ENCODE peak calls at places on chromosomes 4 and X, in four cellular contexts. M is cerebellum, S is MCF 10A, G is T-helper 1 cell. X is an unnamed sample.

GRCh38 chr4:182126567-182126966 is 116.6 kb upstream of the TENM3 start:
- DNase-seq in G (no peak), M (no peak), S (no peak), X (no peak)

GRCh38 chrX:97672138-97672537 is 788.4 kb downstream of the RPA4 start:
- DNase-seq in M (no peak), S (no peak), G (no peak), X (peak; percentile 89)

GRCh38 chr4:55906999-55907398 is 41.7 kb upstream of the CEP135 start:
- DNase-seq in G (peak; percentile 8), S (peak; percentile 53), M (no peak), X (no peak)

GRCh38 chrX:108268434-108269080 is 169.7 kb downstream of the COL4A6 start:
- DNase-seq in M (no peak), S (peak; percentile 68), G (no peak), X (peak; percentile 71)

GRCh38 chr4:153159016-153159415 is 45.2 kb upstream of the TRIM2 start:
- DNase-seq in M (no peak), G (no peak), S (no peak), X (peak; percentile 4)

GRCh38 chr4:40553995-40554394 is 75.7 kb downstream of the RBM47 start:
- DNase-seq in M (no peak), G (peak; percentile 52), S (no peak), X (no peak)

GRCh38 chrX:149540621-149541520 is at the start of gene EOLA1:
- DNase-seq in M (peak; percentile 82), S (peak; percentile 92), G (peak; percentile 97), X (peak; percentile 98)

GRCh38 chr4:81227138-81227537 is 12.1 kb upstream of the PRKG2 start:
- DNase-seq in G (no peak), M (no peak), S (no peak), X (no peak)

GRCh38 chrX:10173331-10173900 is 16.6 kb downstream of the CLCN4 start:
- DNase-seq in G (no peak), S (peak; percentile 97), M (peak; percentile 39), X (no peak)

GRCh38 chrX:10399152-10399741 is 221.1 kb downstream of the MID1 start:
- DNase-seq in G (no peak), M (no peak), S (no peak), X (no peak)

GRCh38 chr4:165592386-165592785 is 213.6 kb downstream of the CPE start:
- DNase-seq in S (no peak), M (no peak), G (no peak), X (no peak)

GRCh38 chr4:40241026-40241425 is 44.2 kb downstream of the RHOH start:
- DNase-seq in M (no peak), G (no peak), S (no peak), X (no peak)

GRCh38 chr4:79141530-79141929 is 184.3 kb downstream of the NAA11 start:
- DNase-seq in G (no peak), M (no peak), S (peak; percentile 47), X (no peak)

GRCh38 chrX:67604979-67605703 is 61.3 kb downstream of the AR start:
- DNase-seq in S (peak; percentile 73), M (no peak), G (no peak), X (no peak)